ENCODE peak calls at places on chromosomes 3 and 15, in four cellular contexts. H is A549, Z is GM12878, Y is HepG2. P is an unnamed sample.

GRCh38 chr3:14297305-14297704 is 105.1 kb upstream of the SLC6A6 start:
- DNase-seq in H (no peak), Z (no peak), Y (no peak), P (no peak)

GRCh38 chr3:196222876-196223595 is 6.7 kb downstream of the SLC51A start:
- DNase-seq in H (no peak), Z (no peak), Y (no peak), P (no peak)

GRCh38 chr15:51202783-51203182 is 108.1 kb upstream of the TNFAIP8L3 start:
- DNase-seq in H (no peak), Z (no peak), Y (no peak), P (no peak)

GRCh38 chr3:162142511-162142910 is 645.9 kb downstream of the OTOL1 start:
- DNase-seq in H (no peak), Z (no peak), Y (no peak), P (no peak)

GRCh38 chr3:183287301-183287971 is 34.4 kb downstream of the B3GNT5 start:
- DNase-seq in H (no peak), Z (no peak), Y (no peak), P (no peak)

GRCh38 chr15:70345251-70346019 is 247.7 kb upstream of the TLE3 start:
- DNase-seq in H (no peak), Z (no peak), Y (no peak), P (no peak)

GRCh38 chr15:63238796-63239195 is 38.6 kb upstream of the APH1B start:
- DNase-seq in H (no peak), Z (peak), Y (no peak), P (no peak)

GRCh38 chr15:89330119-89330518 is 4.5 kb downstream of the POLG start:
- DNase-seq in H (no peak), Z (no peak), Y (no peak), P (no peak)

GRCh38 chr3:105365536-105366301 is 990 bp upstream of the ALCAM start:
- DNase-seq in H (peak), Z (no peak), Y (no peak), P (peak)

GRCh38 chr3:4988815-4989648 is 9.8 kb downstream of the BHLHE40 start:
- DNase-seq in H (no peak), Z (no peak), Y (no peak), P (no peak)

GRCh38 chr3:63351159-63352007 is 73.3 kb downstream of the SYNPR start:
- DNase-seq in H (peak), Z (peak), Y (peak), P (peak)

GRCh38 chr15:78052545-78052944 is 25.0 kb downstream of the TBC1D2B start:
- DNase-seq in H (no peak), Z (no peak), Y (no peak), P (no peak)

GRCh38 chr3:66507631-66508260 is 6.9 kb upstream of the LRIG1 start:
- DNase-seq in H (no peak), Z (no peak), Y (no peak), P (no peak)

GRCh38 chr15:50424066-50424890 is at the start of gene USP8:
- DNase-seq in H (peak), Z (peak), Y (peak), P (peak)

GRCh38 chr15:30791776-30792175 is 111.9 kb upstream of the FAN1 start:
- DNase-seq in H (no peak), Z (no peak), Y (no peak), P (no peak)

GRCh38 chr3:121545049-121545563 is 682 bp downstream of the POLQ start:
- DNase-seq in H (peak), Z (no peak), Y (no peak), P (no peak)

GRCh38 chr15:64985382-64986033 is 4.2 kb downstream of the SPG21 start:
- DNase-seq in H (no peak), Z (no peak), Y (peak), P (no peak)

GRCh38 chr3:135368316-135368715 is 573.3 kb downstream of the EPHB1 start:
- DNase-seq in H (no peak), Z (no peak), Y (no peak), P (no peak)

GRCh38 chr3:13414040-13414729 is 5.9 kb downstream of the NUP210 start:
- DNase-seq in H (no peak), Z (peak), Y (no peak), P (no peak)

GRCh38 chr15:70636540-70637165 is 126.7 kb downstream of the UACA start:
- DNase-seq in H (no peak), Z (no peak), Y (peak), P (peak)

GRCh38 chr3:64992462-64993285 is 304.9 kb upstream of the ADAMTS9 start:
- DNase-seq in H (no peak), Z (no peak), Y (no peak), P (no peak)

GRCh38 chr3:112653881-112654300 is 12.9 kb upstream of the CCDC80 start:
- DNase-seq in H (peak), Z (no peak), Y (no peak), P (no peak)

GRCh38 chr3:163185721-163186350 is 1689.2 kb downstream of the OTOL1 start:
- DNase-seq in H (no peak), Z (no peak), Y (no peak), P (no peak)

GRCh38 chr3:11155341-11156025 is 1.2 kb downstream of the HRH1 start:
- DNase-seq in H (peak), Z (no peak), Y (peak), P (peak)

GRCh38 chr3:30779686-30780287 is 114.7 kb downstream of the GADL1 start:
- DNase-seq in H (peak), Z (no peak), Y (peak), P (peak)

GRCh38 chr3:56144792-56145191 is 323.5 kb downstream of the ERC2 start:
- DNase-seq in H (no peak), Z (no peak), Y (no peak), P (no peak)

DNA sequence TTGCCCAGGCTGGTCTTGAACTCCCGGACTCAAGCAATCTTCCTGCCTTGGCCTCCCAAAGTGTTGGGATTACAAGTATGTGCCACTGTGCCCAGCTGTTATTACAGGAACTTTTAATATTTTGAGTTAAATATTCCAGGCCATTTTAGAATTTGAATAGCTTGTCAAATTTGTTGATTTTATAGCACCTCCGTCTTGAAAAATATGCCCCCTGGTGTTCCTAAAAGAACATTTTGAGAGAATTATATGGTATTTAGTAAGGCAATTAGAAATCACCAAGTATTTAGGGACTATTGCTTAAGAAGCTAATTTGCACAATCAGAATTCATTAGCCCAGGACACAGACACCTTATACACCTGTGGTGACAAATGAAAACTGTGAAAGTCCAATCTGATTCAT is 23.7 kb downstream of the PDE8A start:
- DNase-seq in H (no peak), Z (no peak), Y (no peak), P (no peak)
- TF ChIP-seq CTCF in H (peak), Z (no peak), Y (no peak), P (peak)

DNA sequence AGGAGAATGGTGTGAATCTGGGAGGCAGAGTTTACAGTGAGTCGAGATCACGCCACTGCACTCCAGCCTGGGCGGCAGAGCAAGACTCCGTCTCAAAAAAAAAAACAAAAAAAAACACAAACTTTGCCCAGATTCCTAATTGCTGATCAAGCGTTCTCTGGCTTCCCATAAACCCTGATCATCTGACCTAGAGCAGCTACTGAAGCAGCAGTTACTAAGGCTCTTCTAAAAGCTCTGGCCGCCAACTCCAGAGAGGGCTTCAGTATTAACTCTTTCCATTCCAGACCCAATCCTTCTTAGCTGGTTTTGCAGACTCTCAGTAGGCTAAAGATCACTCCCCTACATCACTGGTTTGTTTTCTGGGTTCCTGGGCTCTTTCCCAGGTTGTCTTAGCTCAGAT is 201.6 kb downstream of the IGSF11 start:
- DNase-seq in H (no peak), Z (no peak), Y (no peak), P (no peak)
- TF ChIP-seq PBX3 in H (no peak), Z (no peak), Y (no peak), P (no peak)

GRCh38 chr15:41954036-41954435 is 18.3 kb downstream of the EHD4 start:
- DNase-seq in H (no peak), Z (no peak), Y (no peak), P (no peak)

GRCh38 chr15:41958002-41958420 is 14.3 kb downstream of the EHD4 start:
- DNase-seq in H (no peak), Z (no peak), Y (no peak), P (no peak)

GRCh38 chr15:41955100-41955499 is 17.3 kb downstream of the EHD4 start:
- DNase-seq in H (no peak), Z (no peak), Y (no peak), P (no peak)

GRCh38 chr15:41957021-41957897 is 15.1 kb downstream of the EHD4 start:
- DNase-seq in H (no peak), Z (peak), Y (no peak), P (no peak)

GRCh38 chr15:41955807-41956525 is 16.4 kb downstream of the EHD4 start:
- DNase-seq in H (no peak), Z (no peak), Y (peak), P (no peak)
- TF ChIP-seq CTCF in H (no peak), Z (no peak), Y (peak), P (no peak)

GRCh38 chr15:75713338-75713895 is 769 bp upstream of the CSPG4 start:
- DNase-seq in H (no peak), Z (no peak), Y (no peak), P (no peak)

GRCh38 chr15:75714195-75714594 is 1.5 kb upstream of the CSPG4 start:
- DNase-seq in H (no peak), Z (no peak), Y (no peak), P (no peak)

GRCh38 chr15:75718326-75718725 is 5.7 kb upstream of the CSPG4 start:
- DNase-seq in H (no peak), Z (no peak), Y (no peak), P (peak)

DNA sequence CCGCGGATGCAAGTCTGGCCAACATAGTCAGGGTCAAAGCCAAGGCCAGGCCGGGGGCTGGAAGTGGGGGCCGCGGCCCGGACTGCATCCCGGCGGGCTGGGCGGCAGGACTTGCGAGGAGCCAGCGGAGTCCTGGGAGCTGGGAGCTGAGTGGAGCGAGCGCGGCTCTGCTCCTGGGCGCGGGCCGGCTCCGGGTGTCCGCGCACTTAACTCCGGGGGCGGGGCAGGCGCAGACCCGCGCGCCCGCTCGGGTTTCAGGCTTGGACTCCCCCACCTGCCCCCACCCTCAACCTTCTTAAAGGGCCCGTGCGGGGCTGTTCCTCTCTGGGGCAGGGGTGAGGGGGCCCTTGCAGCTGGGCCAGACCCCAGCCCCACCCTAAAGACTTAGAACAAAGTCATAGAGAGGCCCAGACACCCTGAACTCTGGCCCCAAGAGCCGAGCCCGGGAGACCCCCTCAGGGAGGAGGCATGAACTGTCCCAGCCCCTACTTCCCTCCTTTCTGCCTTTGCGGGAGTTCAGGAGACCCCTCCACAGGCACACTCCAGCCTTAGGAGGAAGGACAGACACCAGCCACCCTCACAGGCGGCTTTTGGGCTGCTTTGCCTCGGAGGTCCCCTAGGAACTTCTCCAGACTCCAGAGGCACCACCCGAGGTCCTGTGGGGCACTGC is at the start of gene CSPG4:
- DNase-seq in H (no peak), Z (no peak), Y (no peak), P (no peak)
- TF ChIP-seq PBX3 in H (no peak), Z (no peak), Y (no peak), P (no peak)

DNA sequence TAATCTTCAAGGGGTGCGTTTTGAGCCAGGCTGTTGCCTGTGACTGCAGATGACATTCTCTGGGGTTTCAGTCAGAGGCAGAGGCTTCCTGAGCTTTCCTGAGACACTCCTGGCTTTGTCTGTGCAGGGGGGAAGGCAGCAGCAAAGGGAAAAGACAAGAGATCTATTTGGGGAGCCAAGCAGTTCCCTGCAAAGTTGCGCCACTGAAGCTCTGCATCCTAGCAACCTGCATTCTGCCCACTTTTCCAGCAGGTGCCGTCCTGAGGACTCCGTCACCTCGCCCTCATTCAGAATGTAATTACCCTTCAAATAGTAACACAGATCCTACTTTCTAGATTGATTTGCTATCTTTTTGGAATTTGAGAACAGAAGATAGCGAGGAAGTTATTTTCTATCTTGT is 1.9 kb upstream of the TMEM158 start:
- DNase-seq in H (no peak), Z (no peak), Y (no peak), P (no peak)
- TF ChIP-seq CTCF in H (no peak), Z (no peak), Y (peak), P (no peak)

GRCh38 chr3:107600784-107601183 is 78.0 kb downstream of the BBX start:
- DNase-seq in H (no peak), Z (no peak), Y (no peak), P (no peak)

GRCh38 chr3:107594870-107595269 is 72.1 kb downstream of the BBX start:
- DNase-seq in H (no peak), Z (no peak), Y (peak), P (no peak)

GRCh38 chr3:107599755-107600122 is 77.0 kb downstream of the BBX start:
- DNase-seq in H (no peak), Z (no peak), Y (no peak), P (no peak)

GRCh38 chr3:107596639-107597038 is 73.9 kb downstream of the BBX start:
- DNase-seq in H (no peak), Z (no peak), Y (no peak), P (no peak)

DNA sequence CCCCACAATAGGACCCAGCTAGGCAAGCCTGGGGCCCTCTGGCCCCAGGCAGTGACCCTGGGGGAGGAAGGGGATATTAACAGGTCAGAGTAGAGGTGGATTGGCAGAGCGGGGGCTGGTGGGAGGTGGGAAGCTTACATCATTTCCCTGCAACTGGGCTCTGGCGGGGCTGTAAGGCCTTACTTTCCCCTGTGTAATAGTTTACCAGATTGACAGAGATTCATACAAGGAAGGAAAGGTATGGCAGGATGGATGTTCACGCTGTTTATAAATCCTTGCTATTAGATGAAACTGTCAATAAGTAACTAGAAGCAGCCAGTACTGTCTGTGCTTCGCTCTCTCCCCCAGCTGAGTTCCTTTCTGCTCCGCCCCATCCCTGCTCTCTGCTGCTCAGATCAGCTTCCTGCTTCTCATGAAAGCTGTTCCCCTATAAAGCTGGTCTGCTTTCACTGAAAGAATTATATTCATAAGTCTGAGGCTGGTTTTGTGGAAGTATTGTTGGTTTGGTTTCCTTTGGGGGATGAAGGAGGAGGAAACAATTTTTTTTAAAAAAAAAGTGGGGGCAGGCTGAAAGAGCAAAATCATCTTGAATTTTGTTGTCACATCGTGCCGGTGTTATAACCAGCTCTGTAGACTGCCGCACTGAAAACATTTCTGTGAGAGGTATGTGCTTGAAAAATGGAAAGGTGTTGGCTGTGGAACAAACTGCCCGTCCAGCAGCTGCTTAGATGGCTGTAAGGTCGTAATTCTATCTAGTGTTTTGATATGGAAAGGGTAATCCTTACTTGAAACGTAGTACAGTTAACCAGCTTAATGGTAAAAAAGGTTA is 76.4 kb downstream of the BBX start:
- DNase-seq in H (peak), Z (peak), Y (peak), P (peak)
- TF ChIP-seq PBX3 in H (no peak), Z (no peak), Y (no peak), P (no peak)

GRCh38 chr3:194458122-194458521 is 28.7 kb downstream of the ATP13A3 start:
- DNase-seq in H (no peak), Z (no peak), Y (no peak), P (no peak)
- TF ChIP-seq CTCF in H (no peak), Z (no peak), Y (no peak), P (peak)

DNA sequence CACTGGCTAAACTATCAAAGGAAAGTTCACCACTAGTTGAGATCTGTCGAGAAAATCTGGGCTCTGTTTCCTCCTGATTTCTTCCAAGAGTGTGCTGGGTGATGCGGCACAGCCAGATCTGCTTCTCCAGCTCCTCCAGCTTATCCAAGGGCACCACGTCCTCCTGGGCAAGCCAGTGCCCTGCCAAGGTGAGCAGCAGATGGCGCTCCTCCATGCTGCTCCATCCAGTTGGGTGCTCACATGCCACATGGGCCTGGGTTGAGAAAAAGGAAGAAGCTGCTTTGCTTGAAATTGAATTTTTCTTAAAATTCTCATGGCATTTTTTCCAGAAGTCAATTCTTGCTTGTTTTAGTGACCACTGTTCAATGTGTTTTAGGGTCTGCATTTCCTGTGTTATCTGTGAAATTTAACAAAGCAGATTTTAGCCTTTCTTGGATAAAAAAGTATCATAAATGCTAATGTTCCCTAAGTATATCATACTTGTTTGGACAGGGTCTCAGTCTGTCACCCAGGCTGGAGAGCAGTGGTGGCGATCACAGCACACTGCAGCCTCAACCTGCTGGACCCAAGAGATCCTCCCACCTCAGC is 47.3 kb downstream of the EIF3J start:
- DNase-seq in H (peak), Z (no peak), Y (peak), P (peak)
- TF ChIP-seq PBX3 in H (no peak), Z (no peak), Y (no peak), P (no peak)

DNA sequence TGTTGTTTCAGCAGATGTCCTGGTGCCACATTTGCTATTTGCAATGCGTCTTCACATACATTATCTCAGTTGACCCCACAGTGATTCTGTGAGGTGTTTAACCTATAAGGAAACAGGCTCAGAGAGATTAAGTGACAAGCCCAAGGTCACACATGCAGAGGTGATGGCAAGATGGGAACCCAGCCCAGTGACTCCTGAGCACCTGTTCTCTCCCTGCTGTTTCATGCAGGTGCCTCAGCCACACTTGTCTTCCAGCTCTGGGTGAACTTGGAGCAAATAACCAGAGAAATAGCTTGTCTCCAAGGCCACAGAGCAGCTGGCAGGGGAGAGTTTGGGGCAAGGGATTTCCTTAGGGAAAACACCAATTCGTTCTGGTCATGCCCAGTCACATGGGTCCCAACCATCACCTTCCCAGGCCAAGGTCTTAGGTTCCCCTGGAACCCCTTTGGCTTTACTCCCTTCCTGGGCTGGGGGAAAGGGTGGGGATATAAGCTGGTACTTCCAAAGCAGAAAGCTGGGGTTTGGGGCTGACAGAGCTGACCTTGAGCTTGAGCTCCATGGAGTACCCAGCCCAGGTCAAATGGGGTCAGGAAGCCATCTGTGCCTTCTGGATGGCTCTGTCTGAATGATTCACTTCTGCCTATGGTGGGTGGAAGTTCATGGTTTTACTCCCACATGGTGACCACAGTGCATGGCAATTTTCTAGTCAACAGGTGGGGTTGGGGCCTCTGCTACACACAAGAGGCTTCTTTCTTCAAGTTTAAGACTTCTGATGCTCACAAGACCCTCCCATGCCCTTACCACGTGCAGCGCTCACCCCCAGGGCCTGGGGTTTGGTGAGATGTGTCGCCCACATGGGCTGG is 22.4 kb downstream of the LIPC start:
- DNase-seq in H (no peak), Z (no peak), Y (no peak), P (no peak)
- TF ChIP-seq CTCF in H (no peak), Z (no peak), Y (no peak), P (no peak)

P was measured in SK-N-SH.